ENCODE peak calls at places on chromosomes 6 and 20, in seven cellular contexts. One of them, this sample, is unnamed.

GRCh38 chr20:61877776-61878477 is 187.8 kb downstream of the TAF4 start:
- DNase-seq in AG04450: no peak
- DNase-seq in NCI-H1436: no peak
- DNase-seq in T-helper 2 cell: no peak
- DNase-seq in heart left ventricle: no peak
- DNase-seq in HFF-Myc: no peak
- DNase-seq in stimulated activated CD8-positive, alpha-beta memory T cell treated with anti-CD3 and anti-CD28 coated beads, Interleukin-7, amount 100 ng/mL, for 1 hour: no peak
- DNase-seq in this sample: no peak

GRCh38 chr6:109166643-109167042 is 71.3 kb downstream of the CEP57L1 start:
- DNase-seq in stimulated activated CD8-positive, alpha-beta memory T cell treated with anti-CD3 and anti-CD28 coated beads, Interleukin-7, amount 100 ng/mL, for 1 hour: no peak
- DNase-seq in T-helper 2 cell: no peak
- DNase-seq in NCI-H1436: peak
- DNase-seq in AG04450: no peak
- DNase-seq in HFF-Myc: no peak
- DNase-seq in heart left ventricle: no peak
- DNase-seq in this sample: no peak

GRCh38 chr6:142242269-142242668 is 59.5 kb upstream of the ADGRG6 start:
- DNase-seq in HFF-Myc: no peak
- DNase-seq in NCI-H1436: no peak
- DNase-seq in T-helper 2 cell: no peak
- DNase-seq in AG04450: no peak
- DNase-seq in stimulated activated CD8-positive, alpha-beta memory T cell treated with anti-CD3 and anti-CD28 coated beads, Interleukin-7, amount 100 ng/mL, for 1 hour: no peak
- DNase-seq in heart left ventricle: no peak
- DNase-seq in this sample: no peak

GRCh38 chr6:130223508-130223907 is 757 bp upstream of the SAMD3 start:
- DNase-seq in NCI-H1436: no peak
- DNase-seq in HFF-Myc: no peak
- DNase-seq in T-helper 2 cell: no peak
- DNase-seq in AG04450: no peak
- DNase-seq in heart left ventricle: no peak
- DNase-seq in stimulated activated CD8-positive, alpha-beta memory T cell treated with anti-CD3 and anti-CD28 coated beads, Interleukin-7, amount 100 ng/mL, for 1 hour: peak
- DNase-seq in this sample: peak

GRCh38 chr6:30418448-30418847 is 70.9 kb upstream of the HLA-E start:
- DNase-seq in T-helper 2 cell: no peak
- DNase-seq in HFF-Myc: no peak
- DNase-seq in AG04450: no peak
- DNase-seq in stimulated activated CD8-positive, alpha-beta memory T cell treated with anti-CD3 and anti-CD28 coated beads, Interleukin-7, amount 100 ng/mL, for 1 hour: no peak
- DNase-seq in heart left ventricle: no peak
- DNase-seq in NCI-H1436: no peak
- DNase-seq in this sample: no peak

GRCh38 chr6:147618927-147619326 is 110.4 kb downstream of the SAMD5 start:
- DNase-seq in stimulated activated CD8-positive, alpha-beta memory T cell treated with anti-CD3 and anti-CD28 coated beads, Interleukin-7, amount 100 ng/mL, for 1 hour: no peak
- DNase-seq in heart left ventricle: no peak
- DNase-seq in T-helper 2 cell: no peak
- DNase-seq in AG04450: no peak
- DNase-seq in HFF-Myc: no peak
- DNase-seq in NCI-H1436: no peak
- DNase-seq in this sample: no peak

GRCh38 chr6:148423601-148424270 is 81.1 kb downstream of the SASH1 start:
- DNase-seq in AG04450: no peak
- DNase-seq in heart left ventricle: no peak
- DNase-seq in NCI-H1436: no peak
- DNase-seq in HFF-Myc: no peak
- DNase-seq in stimulated activated CD8-positive, alpha-beta memory T cell treated with anti-CD3 and anti-CD28 coated beads, Interleukin-7, amount 100 ng/mL, for 1 hour: no peak
- DNase-seq in T-helper 2 cell: no peak
- DNase-seq in this sample: no peak

GRCh38 chr6:57193177-57193576 is 21.1 kb downstream of the BAG2 start:
- DNase-seq in stimulated activated CD8-positive, alpha-beta memory T cell treated with anti-CD3 and anti-CD28 coated beads, Interleukin-7, amount 100 ng/mL, for 1 hour: no peak
- DNase-seq in T-helper 2 cell: no peak
- DNase-seq in heart left ventricle: no peak
- DNase-seq in HFF-Myc: no peak
- DNase-seq in AG04450: no peak
- DNase-seq in NCI-H1436: no peak
- DNase-seq in this sample: no peak

GRCh38 chr6:7882505-7883257 is 27.9 kb downstream of the TXNDC5 start:
- DNase-seq in stimulated activated CD8-positive, alpha-beta memory T cell treated with anti-CD3 and anti-CD28 coated beads, Interleukin-7, amount 100 ng/mL, for 1 hour: no peak
- DNase-seq in heart left ventricle: no peak
- DNase-seq in NCI-H1436: no peak
- DNase-seq in HFF-Myc: no peak
- DNase-seq in T-helper 2 cell: no peak
- DNase-seq in AG04450: no peak
- DNase-seq in this sample: no peak

GRCh38 chr6:46191961-46192360 is 21.2 kb upstream of the ENPP5 start:
- DNase-seq in heart left ventricle: no peak
- DNase-seq in AG04450: no peak
- DNase-seq in NCI-H1436: no peak
- DNase-seq in stimulated activated CD8-positive, alpha-beta memory T cell treated with anti-CD3 and anti-CD28 coated beads, Interleukin-7, amount 100 ng/mL, for 1 hour: no peak
- DNase-seq in T-helper 2 cell: no peak
- DNase-seq in HFF-Myc: peak
- DNase-seq in this sample: no peak

GRCh38 chr6:45209762-45210161 is 118.4 kb upstream of the RUNX2 start:
- DNase-seq in AG04450: no peak
- DNase-seq in heart left ventricle: no peak
- DNase-seq in T-helper 2 cell: no peak
- DNase-seq in NCI-H1436: no peak
- DNase-seq in stimulated activated CD8-positive, alpha-beta memory T cell treated with anti-CD3 and anti-CD28 coated beads, Interleukin-7, amount 100 ng/mL, for 1 hour: no peak
- DNase-seq in HFF-Myc: no peak
- DNase-seq in this sample: no peak

GRCh38 chr20:49584418-49585382 is 16.8 kb upstream of the PTGIS start:
- DNase-seq in heart left ventricle: no peak
- DNase-seq in HFF-Myc: no peak
- DNase-seq in T-helper 2 cell: no peak
- DNase-seq in NCI-H1436: no peak
- DNase-seq in AG04450: no peak
- DNase-seq in stimulated activated CD8-positive, alpha-beta memory T cell treated with anti-CD3 and anti-CD28 coated beads, Interleukin-7, amount 100 ng/mL, for 1 hour: no peak
- DNase-seq in this sample: no peak

GRCh38 chr6:106145741-106146227 is 59.6 kb downstream of the PRDM1 start:
- DNase-seq in AG04450: no peak
- DNase-seq in NCI-H1436: no peak
- DNase-seq in stimulated activated CD8-positive, alpha-beta memory T cell treated with anti-CD3 and anti-CD28 coated beads, Interleukin-7, amount 100 ng/mL, for 1 hour: no peak
- DNase-seq in heart left ventricle: no peak
- DNase-seq in HFF-Myc: no peak
- DNase-seq in T-helper 2 cell: no peak
- DNase-seq in this sample: peak

GRCh38 chr20:31496761-31497295 is 17.4 kb upstream of the HM13 start:
- DNase-seq in T-helper 2 cell: no peak
- DNase-seq in heart left ventricle: peak
- DNase-seq in NCI-H1436: no peak
- DNase-seq in AG04450: no peak
- DNase-seq in HFF-Myc: no peak
- DNase-seq in stimulated activated CD8-positive, alpha-beta memory T cell treated with anti-CD3 and anti-CD28 coated beads, Interleukin-7, amount 100 ng/mL, for 1 hour: no peak
- DNase-seq in this sample: no peak

GRCh38 chr6:63477422-63478040 is 94.7 kb upstream of the LOC128125822 start:
- DNase-seq in heart left ventricle: no peak
- DNase-seq in NCI-H1436: no peak
- DNase-seq in stimulated activated CD8-positive, alpha-beta memory T cell treated with anti-CD3 and anti-CD28 coated beads, Interleukin-7, amount 100 ng/mL, for 1 hour: no peak
- DNase-seq in HFF-Myc: no peak
- DNase-seq in T-helper 2 cell: no peak
- DNase-seq in AG04450: no peak
- DNase-seq in this sample: no peak

GRCh38 chr6:21610376-21610775 is 16.8 kb downstream of the SOX4 start:
- DNase-seq in AG04450: no peak
- DNase-seq in heart left ventricle: no peak
- DNase-seq in NCI-H1436: no peak
- DNase-seq in T-helper 2 cell: no peak
- DNase-seq in stimulated activated CD8-positive, alpha-beta memory T cell treated with anti-CD3 and anti-CD28 coated beads, Interleukin-7, amount 100 ng/mL, for 1 hour: no peak
- DNase-seq in HFF-Myc: no peak
- DNase-seq in this sample: no peak

GRCh38 chr20:22475662-22476061 is 108.7 kb downstream of the FOXA2 start:
- DNase-seq in stimulated activated CD8-positive, alpha-beta memory T cell treated with anti-CD3 and anti-CD28 coated beads, Interleukin-7, amount 100 ng/mL, for 1 hour: no peak
- DNase-seq in T-helper 2 cell: no peak
- DNase-seq in heart left ventricle: no peak
- DNase-seq in AG04450: no peak
- DNase-seq in NCI-H1436: no peak
- DNase-seq in HFF-Myc: no peak
- DNase-seq in this sample: no peak